ENCODE peak calls at places on chromosome 5, in four cellular contexts. E is fibroblast of lung, B is endothelial cell of umbilical vein, C is HCT116. O is an unnamed sample.

GRCh38 chr5:124847907-124848306 is 101.5 kb upstream of the ZNF608 start:
- DNase-seq in E (no peak), B (no peak), C (no peak), O (no peak)

GRCh38 chr5:36422957-36423356 is 121.3 kb upstream of the RANBP3L start:
- DNase-seq in E (peak; percentile 85), B (no peak), C (no peak), O (peak; percentile 99)

GRCh38 chr5:1737790-1738405 is 61.7 kb downstream of the MRPL36 start:
- DNase-seq in E (peak; percentile 13), B (peak; percentile 20), C (peak; percentile 22), O (peak; percentile 34)

GRCh38 chr5:126354012-126354856 is 69.0 kb upstream of the GRAMD2B start:
- DNase-seq in E (peak; percentile 99), B (peak; percentile 74), C (peak; percentile 64), O (peak; percentile 97)

GRCh38 chr5:32096891-32097592 is 77.1 kb downstream of the GOLPH3 start:
- DNase-seq in E (no peak), B (no peak), C (no peak), O (no peak)

GRCh38 chr5:159031513-159031912 is 68.2 kb downstream of the EBF1 start:
- DNase-seq in E (peak; percentile 69), B (no peak), C (no peak), O (no peak)

GRCh38 chr5:100900796-100901731 is 2.0 kb downstream of the ST8SIA4 start:
- DNase-seq in E (peak; percentile 71), B (peak; percentile 91), C (no peak), O (no peak)

GRCh38 chr5:169871816-169872215 is 108.5 kb downstream of the INSYN2B start:
- DNase-seq in E (no peak), B (no peak), C (no peak), O (no peak)

GRCh38 chr5:101942321-101942882 is 353.7 kb downstream of the SLCO4C1 start:
- DNase-seq in E (peak; percentile 8), B (peak; percentile 16), C (peak; percentile 27), O (peak; percentile 13)

GRCh38 chr5:11300736-11301135 is 539.7 kb upstream of the DAP start:
- DNase-seq in E (no peak), B (no peak), C (no peak), O (no peak)

GRCh38 chr5:10826971-10827370 is 65.9 kb upstream of the DAP start:
- DNase-seq in E (peak; percentile 82), B (no peak), C (no peak), O (no peak)

GRCh38 chr5:78621269-78621871 is 27.2 kb downstream of the LHFPL2 start:
- DNase-seq in E (peak; percentile 49), B (no peak), C (no peak), O (no peak)

GRCh38 chr5:17216974-17217325 is 481 bp upstream of the BASP1 start:
- DNase-seq in E (peak; percentile 73), B (no peak), C (no peak), O (no peak)

GRCh38 chr5:153504726-153505125 is 14.3 kb downstream of the GRIA1 start:
- DNase-seq in E (no peak), B (no peak), C (no peak), O (no peak)

GRCh38 chr5:107809201-107810034 is 138.7 kb upstream of the EFNA5 start:
- DNase-seq in E (peak; percentile 72), B (no peak), C (no peak), O (no peak)

GRCh38 chr5:10836991-10837390 is 76.0 kb upstream of the DAP start:
- DNase-seq in E (peak; percentile 87), B (no peak), C (no peak), O (no peak)

DNA sequence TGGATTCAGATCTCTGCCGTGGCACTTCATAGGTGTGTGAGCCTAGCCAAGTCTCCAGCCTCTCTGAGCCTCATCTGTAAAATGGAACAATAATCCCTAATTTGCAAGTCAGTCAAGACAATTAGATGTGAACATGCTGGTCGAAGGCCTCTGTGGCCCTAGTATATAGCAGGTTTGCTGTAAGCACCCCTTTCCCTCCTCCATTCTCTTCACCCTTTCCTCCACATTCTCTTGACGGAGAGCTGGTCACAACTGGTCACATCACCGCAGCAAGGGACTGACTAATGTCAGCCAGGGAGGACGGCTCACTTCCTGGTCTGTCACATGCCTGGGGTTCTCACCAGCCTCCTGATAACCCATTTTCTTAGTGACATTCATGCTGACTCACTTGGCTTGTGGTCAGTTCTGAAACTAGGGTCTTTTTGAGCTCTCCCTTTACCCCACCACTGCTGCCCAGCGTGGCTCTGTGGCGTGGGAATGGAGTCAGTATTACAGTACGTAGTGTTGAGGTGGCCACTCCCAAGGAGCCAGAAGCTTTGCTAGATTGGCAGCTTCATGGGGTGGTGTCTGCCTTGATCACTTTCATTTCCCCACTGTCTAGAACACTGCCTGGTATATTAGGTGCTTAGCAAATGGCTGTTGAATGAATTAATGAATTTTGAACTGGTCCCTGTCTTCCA is 47.8 kb downstream of the ERGIC1 start:
- DNase-seq in E (peak; percentile 82), B (peak; percentile 61), C (peak; percentile 10), O (peak; percentile 97)
- H3K4me2 ChIP-seq in E (no peak overlapping the region), B (no peak overlapping the region), C (peak overlapping the region; percentile 47), O (peak overlapping the region; percentile 65)

GRCh38 chr5:33261305-33261704 is 179.5 kb upstream of the TARS1 start:
- DNase-seq in E (peak; percentile 82), B (peak; percentile 64), C (no peak), O (no peak)
- H3K4me1 ChIP-seq in E (no peaks in the 10 kb centered on the region), B (peaks cover 9% of the 10 kb centered on the region), C (no peaks in the 10 kb centered on the region), O (no peaks in the 10 kb centered on the region)

DNA sequence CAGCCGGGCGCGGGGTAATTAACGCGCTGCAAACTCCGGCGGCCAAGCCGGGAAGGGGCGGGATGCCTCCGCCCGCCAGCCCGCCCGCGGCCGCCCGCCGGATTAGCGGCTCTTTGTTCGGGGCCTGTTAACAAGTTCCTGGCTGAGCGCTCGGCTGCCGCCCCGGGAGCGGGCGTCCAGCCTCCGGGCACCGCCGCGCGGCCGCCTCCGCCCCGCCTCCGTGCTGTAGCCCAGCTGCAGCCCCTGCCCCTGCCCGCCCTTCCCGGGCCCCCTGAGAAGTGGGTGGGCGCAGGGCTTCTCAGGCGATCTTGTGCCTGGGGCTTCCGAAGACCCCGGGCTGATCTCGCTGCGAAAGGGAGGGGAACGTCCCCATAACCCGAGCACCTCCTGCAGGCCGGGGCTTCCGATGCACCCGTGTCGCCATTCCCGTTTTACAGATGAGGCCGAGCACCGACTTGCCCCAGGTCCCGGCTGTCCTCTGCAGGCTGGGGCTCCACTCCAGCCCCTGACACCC is 7.6 kb downstream of the UNC5A start:
- DNase-seq in E (no peak), B (peak; percentile 16), C (no peak), O (no peak)
- TF ChIP-seq EZH2 in E (peak; percentile 39), B (peak; percentile 64), C (no peak), O (no peak)

GRCh38 chr5:54991446-54991845 is 6.1 kb upstream of the ESM1 start:
- DNase-seq in E (peak; percentile 34), B (no peak), C (no peak), O (no peak)
- H3K4me2 ChIP-seq in E (no peak overlapping the region), B (peak overlapping the region; percentile 70), C (no peak overlapping the region), O (no peak overlapping the region)

GRCh38 chr5:143200781-143201398 is 202.6 kb downstream of the NR3C1 start:
- DNase-seq in E (peak; percentile 94), B (no peak), C (no peak), O (no peak)

GRCh38 chr5:143199161-143199560 is 204.3 kb downstream of the NR3C1 start:
- DNase-seq in E (no peak), B (no peak), C (no peak), O (no peak)

GRCh38 chr5:143198332-143198731 is 205.2 kb downstream of the NR3C1 start:
- DNase-seq in E (no peak), B (no peak), C (no peak), O (no peak)

GRCh38 chr5:143201589-143201988 is 201.9 kb downstream of the NR3C1 start:
- DNase-seq in E (no peak), B (no peak), C (no peak), O (no peak)

GRCh38 chr5:143199843-143200242 is 203.6 kb downstream of the NR3C1 start:
- DNase-seq in E (no peak), B (no peak), C (no peak), O (no peak)
- H3K4me1 ChIP-seq in E (peaks cover 7% of the 10 kb centered on the region), B (peaks cover 1% of the 10 kb centered on the region), C (peaks cover 2% of the 10 kb centered on the region), O (no peaks in the 10 kb centered on the region)

DNA sequence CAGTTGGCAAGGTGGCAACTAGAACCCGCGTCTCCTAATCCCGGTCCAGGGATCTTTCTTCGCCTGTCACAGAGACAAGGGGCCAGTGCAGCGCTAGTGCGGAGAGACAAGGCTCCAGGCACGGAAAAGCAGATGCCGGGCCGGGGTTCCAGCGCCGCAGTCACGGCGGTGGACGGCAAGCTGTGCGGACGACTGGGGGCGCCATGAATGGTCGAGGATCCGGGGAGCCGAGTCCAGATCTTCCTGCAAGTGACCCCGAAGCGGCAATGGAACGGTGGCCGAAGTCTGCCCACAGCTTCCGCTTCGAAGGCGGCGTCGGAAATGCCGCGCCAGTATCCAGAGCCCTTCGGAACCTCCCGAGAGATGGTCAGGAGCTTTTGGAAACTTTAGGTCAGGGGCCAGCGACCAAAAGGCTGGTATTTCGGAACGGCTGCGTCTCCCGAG is 625 bp upstream of the FAF2 start:
- DNase-seq in E (no peak), B (no peak), C (no peak), O (no peak)
- TF ChIP-seq EZH2 in E (no peak), B (no peak), C (no peak), O (no peak)